ENCODE peak calls at places on chromosomes 11 and 22, in nine cellular contexts. One of them, this sample, is unnamed.

GRCh38 chr11:37905707-37906417 is 1307.8 kb upstream of the RAG2 start:
- DNase-seq in neural progenitor cell: no peak
- DNase-seq in body of pancreas: peak; percentile 75
- DNase-seq in pancreas: peak; percentile 44
- DNase-seq in lower lobe of right lung: no peak
- DNase-seq in endothelial cell: no peak
- DNase-seq in right lobe of liver: no peak
- DNase-seq in spleen: no peak
- DNase-seq in GM23338: peak; percentile 1
- DNase-seq in this sample: no peak

GRCh38 chr22:37309221-37310074 is 27.1 kb downstream of the CYTH4 start:
- DNase-seq in neural progenitor cell: no peak
- DNase-seq in body of pancreas: no peak
- DNase-seq in pancreas: no peak
- DNase-seq in lower lobe of right lung: no peak
- DNase-seq in endothelial cell: no peak
- DNase-seq in right lobe of liver: no peak
- DNase-seq in spleen: peak; percentile 88
- DNase-seq in GM23338: no peak
- DNase-seq in this sample: no peak

GRCh38 chr11:72613977-72614376 is 60.2 kb downstream of the PDE2A start:
- DNase-seq in neural progenitor cell: no peak
- DNase-seq in body of pancreas: no peak
- DNase-seq in pancreas: no peak
- DNase-seq in lower lobe of right lung: peak; percentile 81
- DNase-seq in endothelial cell: no peak
- DNase-seq in right lobe of liver: no peak
- DNase-seq in spleen: peak; percentile 93
- DNase-seq in GM23338: no peak
- DNase-seq in this sample: no peak

GRCh38 chr11:66371627-66372415 is at the start of gene SLC29A2:
- DNase-seq in neural progenitor cell: peak; percentile 97
- DNase-seq in body of pancreas: peak; percentile 87
- DNase-seq in pancreas: peak; percentile 88
- DNase-seq in lower lobe of right lung: peak; percentile 92
- DNase-seq in endothelial cell: peak; percentile 64
- DNase-seq in right lobe of liver: peak; percentile 57
- DNase-seq in spleen: peak; percentile 92
- DNase-seq in GM23338: peak; percentile 98
- DNase-seq in this sample: no peak

GRCh38 chr11:65112551-65113360 is 1.1 kb downstream of the TM7SF2 start:
- DNase-seq in neural progenitor cell: peak; percentile 75
- DNase-seq in body of pancreas: peak; percentile 70
- DNase-seq in pancreas: peak; percentile 86
- DNase-seq in lower lobe of right lung: peak; percentile 83
- DNase-seq in endothelial cell: peak; percentile 61
- DNase-seq in right lobe of liver: peak; percentile 75
- DNase-seq in spleen: peak; percentile 95
- DNase-seq in GM23338: peak; percentile 78
- DNase-seq in this sample: no peak

GRCh38 chr22:26471522-26471921 is 12.1 kb downstream of the HPS4 start:
- DNase-seq in neural progenitor cell: no peak
- DNase-seq in body of pancreas: no peak
- DNase-seq in pancreas: no peak
- DNase-seq in lower lobe of right lung: no peak
- DNase-seq in endothelial cell: no peak
- DNase-seq in right lobe of liver: no peak
- DNase-seq in spleen: no peak
- DNase-seq in GM23338: no peak
- DNase-seq in this sample: no peak

GRCh38 chr11:76795285-76795935 is 12.3 kb downstream of the TSKU start:
- DNase-seq in neural progenitor cell: no peak
- DNase-seq in body of pancreas: no peak
- DNase-seq in pancreas: no peak
- DNase-seq in lower lobe of right lung: no peak
- DNase-seq in endothelial cell: no peak
- DNase-seq in right lobe of liver: no peak
- DNase-seq in spleen: no peak
- DNase-seq in GM23338: no peak
- DNase-seq in this sample: no peak

GRCh38 chr11:71307811-71308645 is 55.7 kb upstream of the SHANK2 start:
- DNase-seq in neural progenitor cell: no peak
- DNase-seq in body of pancreas: no peak
- DNase-seq in pancreas: no peak
- DNase-seq in lower lobe of right lung: no peak
- DNase-seq in endothelial cell: no peak
- DNase-seq in right lobe of liver: no peak
- DNase-seq in spleen: peak; percentile 31
- DNase-seq in GM23338: no peak
- DNase-seq in this sample: no peak

GRCh38 chr11:110716361-110716760 is 4.1 kb upstream of the ARHGAP20 start:
- DNase-seq in neural progenitor cell: no peak
- DNase-seq in body of pancreas: no peak
- DNase-seq in pancreas: no peak
- DNase-seq in lower lobe of right lung: no peak
- DNase-seq in endothelial cell: no peak
- DNase-seq in right lobe of liver: no peak
- DNase-seq in spleen: no peak
- DNase-seq in GM23338: no peak
- DNase-seq in this sample: no peak

GRCh38 chr11:57732661-57733060 is 8.6 kb upstream of the SELENOH start:
- DNase-seq in neural progenitor cell: no peak
- DNase-seq in body of pancreas: no peak
- DNase-seq in pancreas: no peak
- DNase-seq in lower lobe of right lung: no peak
- DNase-seq in endothelial cell: no peak
- DNase-seq in right lobe of liver: no peak
- DNase-seq in spleen: no peak
- DNase-seq in GM23338: no peak
- DNase-seq in this sample: no peak

GRCh38 chr22:23895599-23896144 is 1.5 kb downstream of the MIF start:
- DNase-seq in neural progenitor cell: no peak
- DNase-seq in body of pancreas: no peak
- DNase-seq in pancreas: no peak
- DNase-seq in lower lobe of right lung: no peak
- DNase-seq in endothelial cell: no peak
- DNase-seq in right lobe of liver: no peak
- DNase-seq in spleen: no peak
- DNase-seq in GM23338: no peak
- DNase-seq in this sample: no peak

GRCh38 chr22:23896166-23896522 is 2.0 kb downstream of the MIF start:
- DNase-seq in neural progenitor cell: no peak
- DNase-seq in body of pancreas: no peak
- DNase-seq in pancreas: no peak
- DNase-seq in lower lobe of right lung: no peak
- DNase-seq in endothelial cell: no peak
- DNase-seq in right lobe of liver: no peak
- DNase-seq in spleen: no peak
- DNase-seq in GM23338: no peak
- DNase-seq in this sample: no peak

GRCh38 chr22:23893446-23893956 is 682 bp upstream of the MIF start:
- DNase-seq in neural progenitor cell: no peak
- DNase-seq in body of pancreas: no peak
- DNase-seq in pancreas: no peak
- DNase-seq in lower lobe of right lung: no peak
- DNase-seq in endothelial cell: no peak
- DNase-seq in right lobe of liver: no peak
- DNase-seq in spleen: no peak
- DNase-seq in GM23338: no peak
- DNase-seq in this sample: no peak

GRCh38 chr22:23893957-23894709 is at the start of gene MIF:
- DNase-seq in neural progenitor cell: peak; percentile 98
- DNase-seq in body of pancreas: peak; percentile 94
- DNase-seq in pancreas: peak; percentile 97
- DNase-seq in lower lobe of right lung: peak; percentile 96
- DNase-seq in endothelial cell: peak; percentile 99
- DNase-seq in right lobe of liver: peak; percentile 97
- DNase-seq in spleen: peak; percentile 100
- DNase-seq in GM23338: peak; percentile 98
- DNase-seq in this sample: peak; percentile 98

DNA sequence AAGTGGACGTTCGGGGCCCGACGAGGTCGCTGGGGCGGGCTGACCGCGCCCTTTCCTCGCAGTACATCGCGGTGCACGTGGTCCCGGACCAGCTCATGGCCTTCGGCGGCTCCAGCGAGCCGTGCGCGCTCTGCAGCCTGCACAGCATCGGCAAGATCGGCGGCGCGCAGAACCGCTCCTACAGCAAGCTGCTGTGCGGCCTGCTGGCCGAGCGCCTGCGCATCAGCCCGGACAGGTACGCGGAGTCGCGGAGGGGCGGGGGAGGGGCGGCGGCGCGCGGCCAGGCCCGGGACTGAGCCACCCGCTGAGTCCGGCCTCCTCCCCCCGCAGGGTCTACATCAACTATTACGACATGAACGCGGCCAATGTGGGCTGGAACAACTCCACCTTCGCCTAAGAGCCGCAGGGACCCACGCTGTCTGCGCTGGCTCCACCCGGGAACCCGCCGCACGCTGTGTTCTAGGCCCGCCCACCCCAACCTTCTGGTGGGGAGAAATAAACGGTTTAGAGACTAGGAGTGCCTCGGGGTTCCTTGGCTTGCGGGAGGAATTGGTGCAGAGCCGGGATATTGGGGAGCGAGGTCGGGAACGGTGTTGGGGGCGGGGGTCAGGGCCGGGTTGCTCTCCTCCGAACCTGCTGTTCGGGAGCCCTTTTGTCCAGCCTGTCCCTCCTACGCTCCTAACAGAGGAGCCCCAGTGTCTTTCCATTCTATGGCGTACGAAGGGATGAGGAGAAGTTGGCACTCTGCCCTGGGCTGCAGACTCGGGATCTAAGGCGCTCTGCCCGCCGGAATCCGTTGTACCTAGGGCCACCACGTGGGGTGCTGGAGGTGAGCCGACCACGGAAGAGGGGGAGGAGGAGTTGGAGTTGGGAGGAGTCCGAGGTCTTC is 771 bp downstream of the MIF start:
- DNase-seq in neural progenitor cell: peak; percentile 90
- DNase-seq in body of pancreas: peak; percentile 89
- DNase-seq in pancreas: peak; percentile 90
- DNase-seq in lower lobe of right lung: peak; percentile 85
- DNase-seq in endothelial cell: peak; percentile 67
- DNase-seq in right lobe of liver: peak; percentile 79
- DNase-seq in spleen: peak; percentile 94
- DNase-seq in GM23338: peak; percentile 92
- DNase-seq in this sample: no peak
- TF ChIP-seq CTCF in neural progenitor cell: peak; percentile 54
- TF ChIP-seq CTCF in body of pancreas: peak; percentile 57
- TF ChIP-seq CTCF in pancreas: no peak
- TF ChIP-seq CTCF in lower lobe of right lung: no peak
- TF ChIP-seq CTCF in endothelial cell: peak; percentile 49
- TF ChIP-seq CTCF in right lobe of liver: peak; percentile 24
- TF ChIP-seq CTCF in spleen: no peak
- TF ChIP-seq CTCF in GM23338: peak; percentile 47
- TF ChIP-seq CTCF in this sample: peak; percentile 59

DNA sequence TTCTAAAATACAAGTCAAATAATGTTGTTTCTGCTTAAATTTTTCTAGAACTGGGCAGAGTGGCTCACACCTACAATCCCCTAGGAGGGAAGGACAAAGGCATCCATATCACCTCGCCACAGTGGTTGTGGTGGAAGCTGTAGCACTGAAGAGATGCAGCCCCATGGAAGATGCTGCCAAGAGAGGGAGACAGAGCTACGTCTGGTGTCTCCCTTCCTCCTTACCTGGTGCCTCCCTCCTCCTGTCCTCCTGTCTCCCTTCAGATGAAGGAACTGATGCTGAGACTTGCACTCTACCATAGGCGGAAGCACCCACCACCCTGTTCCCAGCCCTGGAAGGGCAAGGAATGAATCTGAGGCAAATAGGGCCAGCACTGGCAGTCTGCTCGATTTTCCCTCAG is 22.3 kb downstream of the MMP27 start:
- DNase-seq in neural progenitor cell: peak; percentile 5
- DNase-seq in body of pancreas: no peak
- DNase-seq in pancreas: no peak
- DNase-seq in lower lobe of right lung: no peak
- DNase-seq in endothelial cell: no peak
- DNase-seq in right lobe of liver: no peak
- DNase-seq in spleen: no peak
- DNase-seq in GM23338: peak; percentile 34
- DNase-seq in this sample: no peak
- TF ChIP-seq CTCF in neural progenitor cell: no peak
- TF ChIP-seq CTCF in body of pancreas: no peak
- TF ChIP-seq CTCF in pancreas: no peak
- TF ChIP-seq CTCF in lower lobe of right lung: no peak
- TF ChIP-seq CTCF in endothelial cell: no peak
- TF ChIP-seq CTCF in right lobe of liver: no peak
- TF ChIP-seq CTCF in spleen: no peak
- TF ChIP-seq CTCF in GM23338: peak; percentile 68
- TF ChIP-seq CTCF in this sample: no peak

GRCh38 chr11:122656631-122657101 is 1.1 kb downstream of the UBASH3B start:
- DNase-seq in neural progenitor cell: peak; percentile 70
- DNase-seq in body of pancreas: peak; percentile 42
- DNase-seq in pancreas: peak; percentile 43
- DNase-seq in lower lobe of right lung: peak; percentile 65
- DNase-seq in endothelial cell: peak; percentile 35
- DNase-seq in right lobe of liver: peak; percentile 42
- DNase-seq in spleen: peak; percentile 86
- DNase-seq in GM23338: peak; percentile 63
- DNase-seq in this sample: no peak
- TF ChIP-seq CTCF in neural progenitor cell: no peak
- TF ChIP-seq CTCF in body of pancreas: peak; percentile 8
- TF ChIP-seq CTCF in pancreas: no peak
- TF ChIP-seq CTCF in lower lobe of right lung: no peak
- TF ChIP-seq CTCF in endothelial cell: no peak
- TF ChIP-seq CTCF in right lobe of liver: no peak
- TF ChIP-seq CTCF in spleen: no peak
- TF ChIP-seq CTCF in GM23338: no peak
- TF ChIP-seq CTCF in this sample: no peak

GRCh38 chr11:123645576-123645975 is 8.8 kb downstream of the SCN3B start:
- DNase-seq in neural progenitor cell: no peak
- DNase-seq in body of pancreas: no peak
- DNase-seq in pancreas: no peak
- DNase-seq in lower lobe of right lung: no peak
- DNase-seq in endothelial cell: no peak
- DNase-seq in right lobe of liver: no peak
- DNase-seq in spleen: no peak
- DNase-seq in GM23338: no peak
- DNase-seq in this sample: no peak

GRCh38 chr11:123640029-123640428 is 14.4 kb downstream of the SCN3B start:
- DNase-seq in neural progenitor cell: no peak
- DNase-seq in body of pancreas: no peak
- DNase-seq in pancreas: no peak
- DNase-seq in lower lobe of right lung: no peak
- DNase-seq in endothelial cell: no peak
- DNase-seq in right lobe of liver: no peak
- DNase-seq in spleen: no peak
- DNase-seq in GM23338: no peak
- DNase-seq in this sample: no peak

GRCh38 chr11:123641495-123641840 is 13.0 kb downstream of the SCN3B start:
- DNase-seq in neural progenitor cell: no peak
- DNase-seq in body of pancreas: no peak
- DNase-seq in pancreas: no peak
- DNase-seq in lower lobe of right lung: no peak
- DNase-seq in endothelial cell: no peak
- DNase-seq in right lobe of liver: no peak
- DNase-seq in spleen: no peak
- DNase-seq in GM23338: no peak
- DNase-seq in this sample: no peak

GRCh38 chr11:123642435-123642834 is 12.0 kb downstream of the SCN3B start:
- DNase-seq in neural progenitor cell: no peak
- DNase-seq in body of pancreas: no peak
- DNase-seq in pancreas: no peak
- DNase-seq in lower lobe of right lung: no peak
- DNase-seq in endothelial cell: no peak
- DNase-seq in right lobe of liver: no peak
- DNase-seq in spleen: no peak
- DNase-seq in GM23338: peak; percentile 23
- DNase-seq in this sample: no peak

GRCh38 chr11:123640677-123641494 is 13.5 kb downstream of the SCN3B start:
- DNase-seq in neural progenitor cell: peak; percentile 71
- DNase-seq in body of pancreas: peak; percentile 34
- DNase-seq in pancreas: peak; percentile 46
- DNase-seq in lower lobe of right lung: no peak
- DNase-seq in endothelial cell: peak; percentile 65
- DNase-seq in right lobe of liver: peak; percentile 28
- DNase-seq in spleen: no peak
- DNase-seq in GM23338: peak; percentile 83
- DNase-seq in this sample: no peak
- TF ChIP-seq CTCF in neural progenitor cell: peak; percentile 90
- TF ChIP-seq CTCF in body of pancreas: peak; percentile 73
- TF ChIP-seq CTCF in pancreas: peak; percentile 46
- TF ChIP-seq CTCF in lower lobe of right lung: peak; percentile 66
- TF ChIP-seq CTCF in endothelial cell: peak; percentile 76
- TF ChIP-seq CTCF in right lobe of liver: peak; percentile 61
- TF ChIP-seq CTCF in spleen: peak; percentile 40
- TF ChIP-seq CTCF in GM23338: peak; percentile 94
- TF ChIP-seq CTCF in this sample: peak; percentile 84